ENCODE peak calls at places on chromosomes 4 and X, in seven cellular contexts. Y is left ventricle myocardium inferior, D is HFF-Myc, O is fibroblast of mammary gland, G is astrocyte, J is astrocyte of the spinal cord, M is coronary artery. L is an unnamed sample.
A peak's percentile ranks its signal among the peaks of the same experiment; 100 is the strongest.

GRCh38 chrX:50813843-50814661 is at the start of gene SHROOM4:
- DNase-seq in Y (peak; percentile 40), D (no peak), O (peak; percentile 48), G (peak; percentile 69), J (peak; percentile 72), M (no peak), L (peak; percentile 61)

GRCh38 chr4:184676093-184676492 is 26.6 kb downstream of the PRIMPOL start:
- DNase-seq in Y (no peak), D (no peak), O (no peak), G (no peak), J (no peak), M (no peak), L (no peak)

GRCh38 chr4:141501931-141502330 is 134.5 kb upstream of the IL15 start:
- DNase-seq in Y (no peak), D (no peak), O (peak; percentile 35), G (peak; percentile 26), J (peak; percentile 2), M (no peak), L (no peak)

GRCh38 chrX:82218361-82218760 is 1016.5 kb downstream of the SH3BGRL start:
- DNase-seq in Y (no peak), D (no peak), O (peak; percentile 31), G (no peak), J (no peak), M (no peak), L (no peak)

GRCh38 chr4:73844352-73844751 is 7.9 kb downstream of the CXCL6 start:
- DNase-seq in Y (no peak), D (no peak), O (peak; percentile 86), G (peak; percentile 78), J (peak; percentile 51), M (no peak), L (no peak)

GRCh38 chrX:11965436-11965835 is 172.8 kb upstream of the FRMPD4 start:
- DNase-seq in Y (no peak), D (no peak), O (no peak), G (no peak), J (no peak), M (no peak), L (no peak)

GRCh38 chr4:118904935-118905334 is 16.3 kb downstream of the SYNPO2 start:
- DNase-seq in Y (no peak), D (no peak), O (peak; percentile 31), G (peak; percentile 52), J (no peak), M (no peak), L (no peak)

GRCh38 chr4:10006236-10006603 is 15.1 kb downstream of the SLC2A9 start:
- DNase-seq in Y (no peak), D (no peak), O (peak; percentile 69), G (peak; percentile 21), J (peak; percentile 8), M (no peak), L (no peak)

GRCh38 chr4:120591038-120591437 is 331.5 kb downstream of the PRDM5 start:
- DNase-seq in Y (no peak), D (no peak), O (no peak), G (no peak), J (no peak), M (no peak), L (no peak)

GRCh38 chrX:47859686-47860085 is 23.0 kb downstream of the ZNF81 start:
- DNase-seq in Y (no peak), D (no peak), O (no peak), G (no peak), J (no peak), M (no peak), L (no peak)

GRCh38 chrX:40984962-40985361 is 100.3 kb upstream of the USP9X start:
- DNase-seq in Y (no peak), D (no peak), O (no peak), G (no peak), J (no peak), M (no peak), L (no peak)

GRCh38 chrX:35890699-35891098 is 28.8 kb upstream of the CFAP47 start:
- DNase-seq in Y (no peak), D (no peak), O (peak; percentile 31), G (no peak), J (peak; percentile 28), M (no peak), L (no peak)

GRCh38 chr4:23890369-23891063 is 669 bp upstream of the PPARGC1A start:
- DNase-seq in Y (no peak), D (no peak), O (no peak), G (no peak), J (peak; percentile 5), M (no peak), L (no peak)

GRCh38 chr4:4677825-4678522 is 136.1 kb upstream of the STX18 start:
- DNase-seq in Y (no peak), D (peak; percentile 70), O (peak; percentile 80), G (peak; percentile 29), J (peak; percentile 63), M (no peak), L (no peak)

GRCh38 chrX:47662144-47662657 is 3.2 kb upstream of the UXT start:
- DNase-seq in Y (no peak), D (peak; percentile 51), O (peak; percentile 98), G (peak; percentile 85), J (peak; percentile 80), M (no peak), L (no peak)

GRCh38 chr4:138204507-138204906 is 37.6 kb downstream of the SLC7A11 start:
- DNase-seq in Y (no peak), D (no peak), O (no peak), G (no peak), J (no peak), M (no peak), L (no peak)

GRCh38 chrX:4825550-4825949 is 1112.1 kb upstream of the PRKX start:
- DNase-seq in Y (no peak), D (no peak), O (no peak), G (no peak), J (no peak), M (no peak), L (no peak)

GRCh38 chrX:129642641-129643040 is 12.1 kb downstream of the APLN start:
- DNase-seq in Y (no peak), D (no peak), O (peak; percentile 67), G (no peak), J (no peak), M (no peak), L (no peak)

DNA sequence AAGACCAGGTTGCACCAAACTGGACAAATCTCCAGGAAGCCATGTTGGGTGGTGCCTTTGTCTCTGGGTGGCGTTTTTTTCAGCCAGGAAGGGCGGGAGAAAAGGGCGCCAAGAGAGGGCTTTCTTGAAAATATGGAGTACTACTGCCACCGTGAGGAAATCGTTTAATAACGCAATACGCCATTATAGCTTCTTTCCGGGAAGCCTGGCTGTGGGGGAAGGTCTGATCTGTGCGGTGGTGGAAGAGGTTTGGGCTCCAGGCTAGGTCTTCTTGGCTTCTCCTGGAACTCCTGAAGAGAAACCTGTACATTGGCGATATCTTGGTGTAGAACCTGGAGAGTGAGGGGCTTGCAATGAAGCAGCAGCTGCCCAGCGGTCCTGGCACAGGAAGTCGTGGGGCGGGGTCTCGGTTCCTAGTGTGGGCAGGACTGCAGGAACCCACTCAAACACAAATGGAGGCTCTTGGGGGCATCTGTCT is 202.7 kb downstream of the OR13H1 start:
- DNase-seq in Y (no peak), D (no peak), O (peak; percentile 85), G (peak; percentile 57), J (peak; percentile 88), M (peak; percentile 88), L (no peak)
- TF ChIP-seq CTCF in Y (no peak), D (no peak), O (peak; percentile 40), G (no peak), J (peak; percentile 14), M (peak; percentile 15), L (peak; percentile 30)

GRCh38 chrX:16484338-16484737 is 165.6 kb upstream of the S100G start:
- DNase-seq in Y (no peak), D (peak; percentile 67), O (peak; percentile 97), G (peak; percentile 95), J (peak; percentile 92), M (no peak), L (no peak)
- TF ChIP-seq CTCF in Y (no peak), D (no peak), O (no peak), G (no peak), J (no peak), M (no peak), L (no peak)

DNA sequence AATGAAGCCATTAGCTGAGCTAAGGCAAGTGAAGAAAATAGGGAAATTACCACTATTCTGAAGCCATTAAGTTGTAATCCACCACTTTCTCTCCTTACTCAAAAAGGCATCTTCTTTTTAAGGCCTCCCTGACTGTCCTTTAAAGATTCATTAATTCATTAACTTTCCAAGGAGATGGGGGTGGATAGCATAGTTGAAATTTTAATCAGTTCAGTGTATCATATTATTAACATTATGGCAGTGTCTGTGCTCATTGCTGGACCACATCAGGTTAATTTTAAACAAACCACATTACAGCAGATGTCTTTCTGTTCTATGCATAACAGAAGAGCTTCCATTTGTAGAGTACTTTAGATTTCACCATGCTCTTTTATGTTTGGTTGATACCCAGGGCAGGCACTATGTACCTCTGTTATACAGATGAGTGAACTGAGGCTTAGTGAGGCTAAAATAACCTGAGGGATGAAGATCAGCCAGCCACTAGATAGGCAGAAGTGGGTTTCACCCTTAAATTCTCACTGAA is 41.1 kb downstream of the AFF2 start:
- DNase-seq in Y (no peak), D (no peak), O (no peak), G (no peak), J (no peak), M (no peak), L (no peak)
- TF ChIP-seq CTCF in Y (no peak), D (no peak), O (no peak), G (no peak), J (no peak), M (no peak), L (no peak)

GRCh38 chrX:110418220-110418856 is 59.7 kb downstream of the RTL9 start:
- DNase-seq in Y (no peak), D (no peak), O (peak; percentile 81), G (peak; percentile 67), J (peak; percentile 71), M (no peak), L (peak; percentile 45)

GRCh38 chrX:110417128-110417527 is 58.5 kb downstream of the RTL9 start:
- DNase-seq in Y (no peak), D (no peak), O (no peak), G (no peak), J (no peak), M (no peak), L (no peak)

GRCh38 chrX:110421499-110422455 is 63.1 kb downstream of the RTL9 start:
- DNase-seq in Y (no peak), D (no peak), O (no peak), G (no peak), J (no peak), M (no peak), L (peak; percentile 44)

GRCh38 chrX:110418857-110419249 is 60.2 kb downstream of the RTL9 start:
- DNase-seq in Y (no peak), D (peak; percentile 64), O (peak; percentile 83), G (peak; percentile 69), J (peak; percentile 64), M (no peak), L (no peak)

DNA sequence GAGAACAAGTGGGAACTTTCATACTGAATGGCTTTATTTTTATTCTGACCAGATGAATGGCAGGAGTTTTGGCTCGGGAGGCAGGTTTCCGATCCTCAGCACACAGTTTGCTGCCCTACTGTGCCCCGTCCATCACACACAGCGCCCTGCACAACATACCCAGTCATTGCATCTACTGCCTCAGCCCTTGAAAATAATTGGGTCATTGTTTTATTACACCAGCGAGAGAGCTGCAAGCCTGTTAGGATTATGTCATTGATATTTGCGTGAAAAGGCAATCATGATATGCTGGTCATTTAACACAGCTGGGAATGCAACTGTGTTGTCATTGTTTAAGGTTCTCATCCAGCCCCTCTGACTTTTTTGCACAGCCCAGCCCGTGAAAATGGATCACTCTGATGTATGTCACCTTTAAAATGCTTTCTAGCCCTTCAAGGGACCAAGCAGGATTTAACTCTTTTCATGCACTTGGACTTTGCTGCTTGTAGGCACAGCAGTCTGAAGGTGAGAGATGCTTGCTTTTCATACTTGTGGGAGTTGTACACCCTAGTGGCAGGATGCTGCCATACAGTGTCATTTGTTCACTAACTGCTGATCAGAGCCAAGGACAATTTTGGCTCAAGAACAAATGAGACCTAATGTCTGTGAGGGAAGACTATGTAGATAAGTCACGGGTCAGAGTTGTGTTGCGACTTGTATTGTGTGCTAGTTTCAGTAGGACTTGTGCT is 62.3 kb downstream of the RTL9 start:
- DNase-seq in Y (no peak), D (no peak), O (peak; percentile 31), G (no peak), J (no peak), M (no peak), L (no peak)
- TF ChIP-seq CTCF in Y (no peak), D (peak; percentile 37), O (peak; percentile 31), G (peak; percentile 22), J (peak; percentile 28), M (no peak), L (no peak)

L was measured in left lung.